ENCODE peak calls at places on chromosome 16, in ten cellular contexts. One of them, this sample, is unnamed.

GRCh38 chr16:58497935-58498334 is 2.0 kb upstream of the NDRG4 start:
- DNase-seq in left ventricle myocardium superior: no peak
- DNase-seq in Caki2: no peak
- DNase-seq in body of pancreas: no peak
- DNase-seq in stimulated activated CD4-positive, alpha-beta T cell treated with anti-CD3 and anti-CD28 coated beads, Interleukin-1b, Interleukin-23, amount 100 ng/mL, for 24 hours: no peak
- DNase-seq in NCI-H1048: no peak
- DNase-seq in left cardiac atrium: peak; percentile 11
- DNase-seq in T-helper 1 cell: no peak
- DNase-seq in neural progenitor cell: no peak
- DNase-seq in NCI-H510A: no peak
- DNase-seq in this sample: no peak

GRCh38 chr16:87172632-87173031 is 144.6 kb downstream of the C16orf95 start:
- DNase-seq in neural progenitor cell: peak; percentile 48
- DNase-seq in stimulated activated CD4-positive, alpha-beta T cell treated with anti-CD3 and anti-CD28 coated beads, Interleukin-1b, Interleukin-23, amount 100 ng/mL, for 24 hours: no peak
- DNase-seq in NCI-H1048: no peak
- DNase-seq in left cardiac atrium: no peak
- DNase-seq in body of pancreas: no peak
- DNase-seq in T-helper 1 cell: no peak
- DNase-seq in NCI-H510A: no peak
- DNase-seq in left ventricle myocardium superior: no peak
- DNase-seq in Caki2: no peak
- DNase-seq in this sample: no peak

GRCh38 chr16:3087243-3087791 is 11.8 kb downstream of the ZSCAN10 start:
- DNase-seq in Caki2: no peak
- DNase-seq in left cardiac atrium: peak; percentile 53
- DNase-seq in NCI-H1048: no peak
- DNase-seq in stimulated activated CD4-positive, alpha-beta T cell treated with anti-CD3 and anti-CD28 coated beads, Interleukin-1b, Interleukin-23, amount 100 ng/mL, for 24 hours: no peak
- DNase-seq in left ventricle myocardium superior: peak; percentile 60
- DNase-seq in body of pancreas: no peak
- DNase-seq in NCI-H510A: no peak
- DNase-seq in neural progenitor cell: peak; percentile 57
- DNase-seq in T-helper 1 cell: no peak
- DNase-seq in this sample: peak; percentile 66

GRCh38 chr16:58497468-58497867 is 2.5 kb upstream of the NDRG4 start:
- DNase-seq in Caki2: no peak
- DNase-seq in NCI-H1048: no peak
- DNase-seq in body of pancreas: no peak
- DNase-seq in left ventricle myocardium superior: no peak
- DNase-seq in T-helper 1 cell: no peak
- DNase-seq in neural progenitor cell: no peak
- DNase-seq in left cardiac atrium: no peak
- DNase-seq in NCI-H510A: no peak
- DNase-seq in stimulated activated CD4-positive, alpha-beta T cell treated with anti-CD3 and anti-CD28 coated beads, Interleukin-1b, Interleukin-23, amount 100 ng/mL, for 24 hours: no peak
- DNase-seq in this sample: no peak

GRCh38 chr16:8581923-8582580 is 8.3 kb downstream of the TMEM114 start:
- DNase-seq in Caki2: no peak
- DNase-seq in stimulated activated CD4-positive, alpha-beta T cell treated with anti-CD3 and anti-CD28 coated beads, Interleukin-1b, Interleukin-23, amount 100 ng/mL, for 24 hours: no peak
- DNase-seq in NCI-H510A: no peak
- DNase-seq in NCI-H1048: no peak
- DNase-seq in neural progenitor cell: no peak
- DNase-seq in T-helper 1 cell: no peak
- DNase-seq in body of pancreas: no peak
- DNase-seq in left cardiac atrium: no peak
- DNase-seq in left ventricle myocardium superior: no peak
- DNase-seq in this sample: no peak

GRCh38 chr16:80804451-80805383 is at the start of gene CDYL2:
- DNase-seq in NCI-H510A: no peak
- DNase-seq in NCI-H1048: no peak
- DNase-seq in body of pancreas: peak; percentile 50
- DNase-seq in left cardiac atrium: peak; percentile 54
- DNase-seq in stimulated activated CD4-positive, alpha-beta T cell treated with anti-CD3 and anti-CD28 coated beads, Interleukin-1b, Interleukin-23, amount 100 ng/mL, for 24 hours: peak; percentile 5
- DNase-seq in Caki2: no peak
- DNase-seq in T-helper 1 cell: peak; percentile 17
- DNase-seq in left ventricle myocardium superior: peak; percentile 71
- DNase-seq in neural progenitor cell: peak; percentile 75
- DNase-seq in this sample: no peak

GRCh38 chr16:68298312-68298711 is 12.4 kb downstream of the SLC7A6OS start:
- DNase-seq in left cardiac atrium: no peak
- DNase-seq in T-helper 1 cell: no peak
- DNase-seq in NCI-H510A: no peak
- DNase-seq in NCI-H1048: no peak
- DNase-seq in body of pancreas: no peak
- DNase-seq in left ventricle myocardium superior: no peak
- DNase-seq in neural progenitor cell: no peak
- DNase-seq in Caki2: no peak
- DNase-seq in stimulated activated CD4-positive, alpha-beta T cell treated with anti-CD3 and anti-CD28 coated beads, Interleukin-1b, Interleukin-23, amount 100 ng/mL, for 24 hours: no peak
- DNase-seq in this sample: no peak

GRCh38 chr16:66289986-66290385 is 76.5 kb upstream of the CDH5 start:
- DNase-seq in left cardiac atrium: no peak
- DNase-seq in NCI-H510A: no peak
- DNase-seq in stimulated activated CD4-positive, alpha-beta T cell treated with anti-CD3 and anti-CD28 coated beads, Interleukin-1b, Interleukin-23, amount 100 ng/mL, for 24 hours: no peak
- DNase-seq in Caki2: no peak
- DNase-seq in NCI-H1048: no peak
- DNase-seq in neural progenitor cell: no peak
- DNase-seq in body of pancreas: no peak
- DNase-seq in left ventricle myocardium superior: no peak
- DNase-seq in T-helper 1 cell: no peak
- DNase-seq in this sample: no peak

GRCh38 chr16:1983053-1983543 is 895 bp upstream of the GFER start:
- DNase-seq in neural progenitor cell: no peak
- DNase-seq in NCI-H510A: no peak
- DNase-seq in T-helper 1 cell: no peak
- DNase-seq in NCI-H1048: no peak
- DNase-seq in stimulated activated CD4-positive, alpha-beta T cell treated with anti-CD3 and anti-CD28 coated beads, Interleukin-1b, Interleukin-23, amount 100 ng/mL, for 24 hours: no peak
- DNase-seq in body of pancreas: no peak
- DNase-seq in left ventricle myocardium superior: no peak
- DNase-seq in left cardiac atrium: no peak
- DNase-seq in Caki2: no peak
- DNase-seq in this sample: no peak

GRCh38 chr16:4090476-4090875 is 25.8 kb downstream of the ADCY9 start:
- DNase-seq in Caki2: no peak
- DNase-seq in T-helper 1 cell: no peak
- DNase-seq in left cardiac atrium: peak; percentile 67
- DNase-seq in NCI-H1048: no peak
- DNase-seq in neural progenitor cell: no peak
- DNase-seq in NCI-H510A: no peak
- DNase-seq in stimulated activated CD4-positive, alpha-beta T cell treated with anti-CD3 and anti-CD28 coated beads, Interleukin-1b, Interleukin-23, amount 100 ng/mL, for 24 hours: no peak
- DNase-seq in body of pancreas: peak; percentile 43
- DNase-seq in left ventricle myocardium superior: peak; percentile 79
- DNase-seq in this sample: no peak

GRCh38 chr16:68973611-68974120 is 130.3 kb downstream of the TANGO6 start:
- DNase-seq in NCI-H1048: no peak
- DNase-seq in Caki2: no peak
- DNase-seq in stimulated activated CD4-positive, alpha-beta T cell treated with anti-CD3 and anti-CD28 coated beads, Interleukin-1b, Interleukin-23, amount 100 ng/mL, for 24 hours: no peak
- DNase-seq in neural progenitor cell: peak; percentile 30
- DNase-seq in body of pancreas: no peak
- DNase-seq in T-helper 1 cell: no peak
- DNase-seq in left cardiac atrium: no peak
- DNase-seq in NCI-H510A: no peak
- DNase-seq in left ventricle myocardium superior: no peak
- DNase-seq in this sample: no peak

GRCh38 chr16:1082952-1083675 is 10.6 kb downstream of the SSTR5 start:
- DNase-seq in left ventricle myocardium superior: no peak
- DNase-seq in Caki2: peak; percentile 82
- DNase-seq in neural progenitor cell: no peak
- DNase-seq in NCI-H510A: no peak
- DNase-seq in T-helper 1 cell: no peak
- DNase-seq in NCI-H1048: no peak
- DNase-seq in body of pancreas: no peak
- DNase-seq in left cardiac atrium: no peak
- DNase-seq in stimulated activated CD4-positive, alpha-beta T cell treated with anti-CD3 and anti-CD28 coated beads, Interleukin-1b, Interleukin-23, amount 100 ng/mL, for 24 hours: no peak
- DNase-seq in this sample: no peak

GRCh38 chr16:87956169-87956770 is 5.0 kb downstream of the BANP start:
- DNase-seq in NCI-H1048: no peak
- DNase-seq in T-helper 1 cell: peak; percentile 54
- DNase-seq in left cardiac atrium: peak; percentile 54
- DNase-seq in body of pancreas: no peak
- DNase-seq in NCI-H510A: no peak
- DNase-seq in Caki2: no peak
- DNase-seq in neural progenitor cell: peak; percentile 65
- DNase-seq in left ventricle myocardium superior: peak; percentile 61
- DNase-seq in stimulated activated CD4-positive, alpha-beta T cell treated with anti-CD3 and anti-CD28 coated beads, Interleukin-1b, Interleukin-23, amount 100 ng/mL, for 24 hours: peak; percentile 59
- DNase-seq in this sample: no peak

GRCh38 chr16:88867561-88868246 is 1.2 kb upstream of the PABPN1L start:
- DNase-seq in left ventricle myocardium superior: no peak
- DNase-seq in NCI-H1048: no peak
- DNase-seq in T-helper 1 cell: no peak
- DNase-seq in body of pancreas: no peak
- DNase-seq in stimulated activated CD4-positive, alpha-beta T cell treated with anti-CD3 and anti-CD28 coated beads, Interleukin-1b, Interleukin-23, amount 100 ng/mL, for 24 hours: no peak
- DNase-seq in left cardiac atrium: no peak
- DNase-seq in Caki2: no peak
- DNase-seq in neural progenitor cell: no peak
- DNase-seq in NCI-H510A: no peak
- DNase-seq in this sample: no peak

GRCh38 chr16:16021988-16022682 is 72.7 kb downstream of the ABCC1 start:
- DNase-seq in Caki2: peak; percentile 98
- DNase-seq in neural progenitor cell: peak; percentile 54
- DNase-seq in stimulated activated CD4-positive, alpha-beta T cell treated with anti-CD3 and anti-CD28 coated beads, Interleukin-1b, Interleukin-23, amount 100 ng/mL, for 24 hours: no peak
- DNase-seq in NCI-H1048: no peak
- DNase-seq in left ventricle myocardium superior: peak; percentile 97
- DNase-seq in T-helper 1 cell: no peak
- DNase-seq in NCI-H510A: peak; percentile 51
- DNase-seq in body of pancreas: peak; percentile 96
- DNase-seq in left cardiac atrium: peak; percentile 98
- DNase-seq in this sample: no peak

GRCh38 chr16:24776486-24777220 is 47.2 kb downstream of the TNRC6A start:
- DNase-seq in left ventricle myocardium superior: peak; percentile 67
- DNase-seq in T-helper 1 cell: no peak
- DNase-seq in Caki2: no peak
- DNase-seq in NCI-H1048: no peak
- DNase-seq in stimulated activated CD4-positive, alpha-beta T cell treated with anti-CD3 and anti-CD28 coated beads, Interleukin-1b, Interleukin-23, amount 100 ng/mL, for 24 hours: no peak
- DNase-seq in neural progenitor cell: no peak
- DNase-seq in NCI-H510A: no peak
- DNase-seq in left cardiac atrium: peak; percentile 64
- DNase-seq in body of pancreas: peak; percentile 28
- DNase-seq in this sample: no peak

GRCh38 chr16:9047689-9048301 is 43.6 kb upstream of the HAPSTR1 start:
- DNase-seq in neural progenitor cell: peak; percentile 40
- DNase-seq in left ventricle myocardium superior: peak; percentile 90
- DNase-seq in Caki2: peak; percentile 98
- DNase-seq in NCI-H1048: no peak
- DNase-seq in NCI-H510A: no peak
- DNase-seq in body of pancreas: peak; percentile 93
- DNase-seq in left cardiac atrium: peak; percentile 91
- DNase-seq in T-helper 1 cell: no peak
- DNase-seq in stimulated activated CD4-positive, alpha-beta T cell treated with anti-CD3 and anti-CD28 coated beads, Interleukin-1b, Interleukin-23, amount 100 ng/mL, for 24 hours: peak; percentile 37
- DNase-seq in this sample: peak; percentile 45

This sample was measured in endothelial cell.